ENCODE peak calls at places on chromosomes 1 and 21, in nine cellular contexts. O, B, U, E, R, I, G, F and H are unnamed samples.
A peak's percentile ranks its signal among the peaks of the same experiment; 100 is the strongest.

GRCh38 chr1:64482720-64483119 is 12.8 kb downstream of the CACHD1 start:
- DNase-seq in O (no peak), B (no peak), U (no peak), E (no peak), R (no peak), I (no peak), G (no peak), F (no peak), H (no peak)

GRCh38 chr1:234881893-234882771 is 246.5 kb downstream of the TOMM20 start:
- DNase-seq in O (no peak), B (no peak), U (no peak), E (no peak), R (no peak), I (no peak), G (no peak), F (no peak), H (no peak)

GRCh38 chr21:38965910-38966504 is 160.3 kb downstream of the ETS2 start:
- DNase-seq in O (no peak), B (no peak), U (no peak), E (no peak), R (peak; percentile 82), I (no peak), G (no peak), F (peak; percentile 59), H (no peak)

GRCh38 chr1:48470506-48470905 is 1.5 kb downstream of the SPATA6 start:
- DNase-seq in O (peak; percentile 52), B (no peak), U (peak; percentile 71), E (peak; percentile 62), R (peak; percentile 11), I (no peak), G (no peak), F (no peak), H (no peak)

GRCh38 chr1:2125375-2126211 is 69.0 kb downstream of the FAAP20 start:
- DNase-seq in O (no peak), B (no peak), U (no peak), E (no peak), R (no peak), I (no peak), G (no peak), F (no peak), H (no peak)

GRCh38 chr21:43332872-43333300 is 94.0 kb downstream of the SIK1 start:
- DNase-seq in O (peak; percentile 52), B (no peak), U (peak; percentile 78), E (peak; percentile 70), R (no peak), I (no peak), G (no peak), F (peak; percentile 51), H (no peak)

GRCh38 chr1:21385022-21385421 is 54.9 kb upstream of the NBPF3 start:
- DNase-seq in O (no peak), B (no peak), U (no peak), E (no peak), R (no peak), I (no peak), G (no peak), F (no peak), H (no peak)

GRCh38 chr1:1403543-1404112 is 3.5 kb downstream of the MRPL20 start:
- DNase-seq in O (no peak), B (no peak), U (no peak), E (no peak), R (no peak), I (no peak), G (no peak), F (no peak), H (no peak)

GRCh38 chr1:8055973-8056372 is 29.9 kb upstream of the ERRFI1 start:
- DNase-seq in O (peak; percentile 83), B (peak; percentile 70), U (no peak), E (peak; percentile 69), R (peak; percentile 89), I (no peak), G (no peak), F (peak; percentile 91), H (no peak)

GRCh38 chr1:18463984-18464664 is 16.6 kb upstream of the KLHDC7A start:
- DNase-seq in O (no peak), B (no peak), U (no peak), E (no peak), R (no peak), I (no peak), G (no peak), F (no peak), H (no peak)

GRCh38 chr1:76408303-76408702 is 333.8 kb downstream of the ST6GALNAC3 start:
- DNase-seq in O (no peak), B (no peak), U (no peak), E (no peak), R (no peak), I (no peak), G (no peak), F (no peak), H (no peak)

GRCh38 chr1:222540598-222540995 is 7.3 kb downstream of the HHIPL2 start:
- DNase-seq in O (no peak), B (no peak), U (no peak), E (no peak), R (no peak), I (no peak), G (no peak), F (no peak), H (no peak)

GRCh38 chr1:90710579-90711536 is 6.2 kb downstream of the BARHL2 start:
- DNase-seq in O (no peak), B (no peak), U (no peak), E (no peak), R (no peak), I (no peak), G (no peak), F (no peak), H (no peak)

GRCh38 chr1:232145768-232146167 is 484.2 kb downstream of the SIPA1L2 start:
- DNase-seq in O (no peak), B (no peak), U (no peak), E (no peak), R (no peak), I (no peak), G (no peak), F (no peak), H (no peak)

GRCh38 chr1:167538657-167539056 is 14.9 kb downstream of the CREG1 start:
- DNase-seq in O (peak; percentile 9), B (no peak), U (no peak), E (no peak), R (no peak), I (no peak), G (no peak), F (no peak), H (no peak)

GRCh38 chr1:230909974-230910754 is 41.8 kb upstream of the C1orf198 start:
- DNase-seq in O (no peak), B (no peak), U (peak; percentile 87), E (no peak), R (peak; percentile 4), I (no peak), G (no peak), F (no peak), H (no peak)

GRCh38 chr1:204453141-204453772 is 41.3 kb downstream of the PIK3C2B start:
- DNase-seq in O (no peak), B (no peak), U (no peak), E (no peak), R (no peak), I (no peak), G (no peak), F (no peak), H (no peak)

GRCh38 chr1:150162862-150163706 is 13.4 kb downstream of the PLEKHO1 start:
- DNase-seq in O (peak; percentile 99), B (no peak), U (peak; percentile 98), E (peak; percentile 99), R (peak; percentile 97), I (peak; percentile 90), G (peak; percentile 96), F (peak; percentile 100), H (peak; percentile 99)
- TF ChIP-seq CTCF in O (peak; percentile 9), B (no peak), U (peak; percentile 36), E (peak; percentile 29), R (peak; percentile 44), I (peak; percentile 34), G (peak; percentile 29), F (peak; percentile 13), H (peak; percentile 10)

DNA sequence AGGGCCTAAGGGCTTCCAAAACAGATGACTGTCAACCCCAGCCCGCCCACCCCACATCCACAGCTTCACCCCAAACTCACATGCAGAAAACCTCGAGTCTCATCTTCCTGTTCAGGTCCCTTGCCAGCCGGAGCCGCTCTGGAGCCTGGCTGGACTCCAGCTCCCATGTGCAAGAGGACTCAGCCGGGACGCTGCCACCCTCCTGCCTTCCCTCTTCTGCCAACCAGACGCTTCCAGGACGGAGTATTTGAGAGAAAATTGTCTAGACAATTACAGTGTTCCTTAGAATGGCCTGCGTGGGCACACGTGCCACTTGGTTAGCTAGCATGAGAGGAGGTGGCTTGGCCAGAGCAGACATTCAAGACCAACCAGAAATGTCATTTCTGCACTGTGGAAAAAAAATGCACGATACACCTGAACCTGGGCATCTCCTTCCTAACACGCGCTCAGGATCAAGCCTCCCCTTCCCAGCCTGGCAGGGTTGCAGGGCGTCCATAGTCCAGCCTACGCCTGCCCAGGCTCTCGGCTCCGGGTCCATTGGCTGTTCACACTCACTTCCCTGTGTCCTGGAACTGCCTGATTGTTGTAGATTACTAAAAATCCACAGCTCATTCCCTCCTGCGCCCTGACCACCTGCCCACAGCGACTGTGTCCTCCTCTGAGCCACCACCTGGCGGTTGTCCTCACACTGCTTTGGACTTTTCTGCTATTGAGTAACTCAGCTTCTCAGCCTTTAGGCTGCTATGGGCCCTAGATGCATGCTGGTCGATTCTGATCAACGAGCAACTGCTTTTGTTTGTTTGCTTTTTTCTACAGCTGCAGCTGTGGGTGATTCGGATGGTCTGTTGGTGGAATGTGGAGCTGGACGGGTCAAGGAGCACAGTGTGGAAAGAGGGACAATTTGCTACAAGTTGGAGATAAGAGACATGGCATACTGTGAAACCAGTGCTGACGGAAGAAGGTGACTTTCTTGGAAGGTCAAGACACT is at the start of gene CLDN14:
- DNase-seq in O (no peak), B (no peak), U (peak; percentile 76), E (no peak), R (peak; percentile 19), I (no peak), G (no peak), F (peak; percentile 58), H (no peak)
- TF ChIP-seq CTCF in O (no peak), B (no peak), U (no peak), E (no peak), R (no peak), I (no peak), G (no peak), F (no peak), H (no peak)

GRCh38 chr1:118711356-118711755 is 276.8 kb downstream of the TBX15 start:
- DNase-seq in O (no peak), B (no peak), U (no peak), E (no peak), R (no peak), I (no peak), G (no peak), F (no peak), H (no peak)
- TF ChIP-seq CTCF in O (no peak), B (no peak), U (no peak), E (no peak), R (no peak), I (no peak), G (no peak), F (no peak), H (no peak)

DNA sequence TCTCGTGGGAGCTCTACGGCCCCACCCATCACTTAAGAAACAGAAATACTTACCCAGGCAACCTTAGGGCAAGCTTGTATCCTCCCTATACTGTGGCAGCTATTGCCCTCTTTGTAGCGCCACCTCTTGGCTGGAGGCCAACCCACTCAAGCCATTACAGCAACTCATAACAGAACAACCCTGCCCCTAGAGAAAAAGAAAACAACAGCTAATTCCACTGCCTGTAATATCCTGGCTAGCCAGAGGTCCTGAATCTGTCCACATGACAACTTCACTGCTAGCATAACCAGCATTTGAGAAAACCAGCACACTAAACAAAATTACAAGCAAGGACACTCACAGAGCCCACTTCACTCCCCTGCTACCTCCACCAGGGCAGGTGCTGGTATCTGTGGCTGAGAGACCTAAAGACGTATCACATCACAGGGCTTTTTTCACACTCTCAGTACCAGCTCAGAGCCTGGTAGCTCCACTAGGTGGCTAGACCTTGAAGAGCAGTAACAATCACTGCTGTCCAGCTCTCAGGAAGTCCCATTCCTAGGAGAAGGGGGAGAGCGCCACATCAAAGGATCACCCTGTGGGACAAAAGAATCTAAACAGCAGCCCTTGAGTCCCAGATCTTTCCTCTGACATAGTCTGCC is 14.5 kb upstream of the MX1 start:
- DNase-seq in O (no peak), B (no peak), U (peak; percentile 63), E (peak; percentile 14), R (peak; percentile 14), I (no peak), G (no peak), F (no peak), H (no peak)
- TF ChIP-seq CTCF in O (peak; percentile 11), B (no peak), U (no peak), E (no peak), R (peak; percentile 30), I (no peak), G (no peak), F (no peak), H (no peak)